ENCODE peak calls at places on chromosomes 2 and 18, in nine cellular contexts. J is posterior cingulate gyrus, B is lower lobe of right lung, A is AG08396, U is T-cell, X is PC-9, S is HEK293T, Q is uterus, M is mucosa of gallbladder. F is an unnamed sample.

GRCh38 chr2:85662899-85663683 is 4.9 kb downstream of the SFTPB start:
- DNase-seq in J (no peak), B (no peak), A (peak), U (no peak), X (peak), S (no peak), Q (peak), M (no peak), F (no peak)

GRCh38 chr18:56067216-56067611 is 479.2 kb upstream of the TCF4 start:
- DNase-seq in J (no peak), B (no peak), A (no peak), U (no peak), X (no peak), S (no peak), Q (no peak), M (no peak), F (no peak)

GRCh38 chr2:76391663-76392062 is 680.9 kb upstream of the GCFC2 start:
- DNase-seq in J (no peak), B (no peak), A (no peak), U (no peak), X (no peak), S (no peak), Q (no peak), M (no peak), F (no peak)

GRCh38 chr2:231016576-231017249 is 20.6 kb upstream of the C2orf72 start:
- DNase-seq in J (no peak), B (no peak), A (no peak), U (no peak), X (no peak), S (no peak), Q (no peak), M (no peak), F (no peak)

GRCh38 chr2:42021490-42021889 is 26.3 kb upstream of the PKDCC start:
- DNase-seq in J (no peak), B (no peak), A (no peak), U (no peak), X (no peak), S (no peak), Q (peak), M (no peak), F (no peak)

GRCh38 chr18:55343396-55344073 is 244.5 kb downstream of the TCF4 start:
- DNase-seq in J (no peak), B (no peak), A (peak), U (no peak), X (no peak), S (no peak), Q (no peak), M (no peak), F (no peak)

GRCh38 chr2:178008636-178009289 is 63.8 kb downstream of the PDE11A start:
- DNase-seq in J (no peak), B (no peak), A (peak), U (no peak), X (peak), S (peak), Q (no peak), M (peak), F (peak)

GRCh38 chr2:101909760-101910159 is 82.0 kb upstream of the IL1R2 start:
- DNase-seq in J (no peak), B (no peak), A (no peak), U (no peak), X (no peak), S (no peak), Q (no peak), M (no peak), F (no peak)

GRCh38 chr2:196598846-196599245 is 40.7 kb upstream of the CCDC150 start:
- DNase-seq in J (no peak), B (no peak), A (no peak), U (no peak), X (no peak), S (no peak), Q (no peak), M (no peak), F (no peak)

GRCh38 chr18:37277753-37278152 is 287.8 kb downstream of the CELF4 start:
- DNase-seq in J (no peak), B (no peak), A (no peak), U (no peak), X (no peak), S (no peak), Q (no peak), M (no peak), F (no peak)

GRCh38 chr2:68292108-68292710 is 27.5 kb downstream of the CNRIP1 start:
- DNase-seq in J (no peak), B (no peak), A (peak), U (no peak), X (peak), S (peak), Q (no peak), M (no peak), F (no peak)

GRCh38 chr18:60469396-60469795 is 96.8 kb upstream of the MC4R start:
- DNase-seq in J (no peak), B (no peak), A (no peak), U (no peak), X (no peak), S (no peak), Q (no peak), M (no peak), F (no peak)

F was measured in epithelial cell of prostate.